ENCODE peak calls at places on chromosomes 5 and 9, in nine cellular contexts. C is PC-9, J is upper lobe of right lung, V is lower lobe of right lung, Y is HCT116, B is A549, H is heart left ventricle, M is fibroblast of lung, K is cardiac muscle cell. S is an unnamed sample.

GRCh38 chr9:121757286-121757595 is 105.8 kb downstream of the DAB2IP start:
- DNase-seq in C (no peak), J (no peak), V (no peak), Y (no peak), B (no peak), H (no peak), M (no peak), K (no peak), S (no peak)

GRCh38 chr5:14342306-14342705 is 199.2 kb downstream of the TRIO start:
- DNase-seq in C (no peak), J (no peak), V (no peak), Y (no peak), B (no peak), H (no peak), M (peak; percentile 31), K (no peak), S (no peak)

GRCh38 chr5:173055983-173056782 is at the start of gene CREBRF:
- DNase-seq in C (peak; percentile 99), J (peak; percentile 99), V (peak; percentile 99), Y (peak; percentile 82), B (peak; percentile 94), H (peak; percentile 99), M (peak; percentile 92), K (peak; percentile 97), S (peak; percentile 99)

GRCh38 chr5:61290815-61291214 is 41.2 kb upstream of the ZSWIM6 start:
- DNase-seq in C (peak; percentile 53), J (no peak), V (no peak), Y (no peak), B (peak; percentile 49), H (no peak), M (peak; percentile 63), K (no peak), S (no peak)

GRCh38 chr9:108600896-108601295 is 254.9 kb downstream of the ACTL7B start:
- DNase-seq in C (no peak), J (no peak), V (no peak), Y (no peak), B (no peak), H (no peak), M (no peak), K (no peak), S (no peak)

GRCh38 chr5:115461093-115461492 is 83.5 kb downstream of the FEM1C start:
- DNase-seq in C (no peak), J (no peak), V (no peak), Y (peak; percentile 4), B (no peak), H (no peak), M (peak; percentile 64), K (no peak), S (no peak)

GRCh38 chr5:122362361-122362760 is 50.3 kb downstream of the SNCAIP start:
- DNase-seq in C (no peak), J (no peak), V (no peak), Y (no peak), B (no peak), H (no peak), M (peak; percentile 90), K (peak; percentile 73), S (no peak)

GRCh38 chr5:126446498-126447224 is 23.5 kb downstream of the GRAMD2B start:
- DNase-seq in C (peak; percentile 63), J (no peak), V (no peak), Y (peak; percentile 71), B (peak; percentile 17), H (no peak), M (peak; percentile 97), K (no peak), S (no peak)

GRCh38 chr5:173785421-173785820 is 102.7 kb upstream of the CPEB4 start:
- DNase-seq in C (no peak), J (no peak), V (no peak), Y (no peak), B (no peak), H (no peak), M (no peak), K (no peak), S (no peak)

GRCh38 chr5:116576043-116576713 is 1.6 kb upstream of the SEMA6A start:
- DNase-seq in C (no peak), J (peak; percentile 69), V (peak; percentile 63), Y (peak; percentile 72), B (peak; percentile 64), H (peak; percentile 63), M (peak; percentile 49), K (peak; percentile 87), S (peak; percentile 56)

GRCh38 chr5:67561145-67561932 is 364.7 kb upstream of the CD180 start:
- DNase-seq in C (no peak), J (no peak), V (no peak), Y (no peak), B (no peak), H (no peak), M (peak; percentile 3), K (no peak), S (no peak)

GRCh38 chr5:82924241-82924989 is 152.8 kb downstream of the TMEM167A start:
- DNase-seq in C (no peak), J (no peak), V (no peak), Y (no peak), B (no peak), H (no peak), M (no peak), K (no peak), S (no peak)

GRCh38 chr5:80516826-80517225 is 28.9 kb downstream of the FAM151B start:
- DNase-seq in C (peak; percentile 47), J (no peak), V (no peak), Y (peak; percentile 36), B (peak; percentile 42), H (no peak), M (peak; percentile 91), K (no peak), S (no peak)

DNA sequence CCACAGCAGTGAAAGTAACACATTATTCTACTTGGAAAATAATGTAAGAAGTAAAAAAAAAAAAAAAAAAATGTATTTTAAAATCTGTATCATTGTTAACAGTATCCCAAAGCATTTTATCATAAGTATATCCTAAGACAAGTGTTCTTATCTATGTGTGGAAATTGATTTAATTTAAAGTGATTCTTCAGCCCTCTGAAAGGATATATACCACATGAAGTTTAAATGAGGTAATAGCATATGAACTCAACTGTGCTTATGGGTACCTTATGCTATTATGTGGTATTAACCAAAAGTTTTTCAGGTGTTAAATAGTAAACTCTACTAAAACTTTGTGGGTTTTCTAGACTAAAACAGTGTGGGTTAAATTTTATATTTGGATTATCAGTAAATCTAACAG is 2.8 kb upstream of the SECISBP2 start:
- DNase-seq in C (no peak), J (no peak), V (no peak), Y (no peak), B (no peak), H (no peak), M (no peak), K (no peak), S (no peak)
- H3K4me1 ChIP-seq in C (peaks cover 58% of the 10 kb centered on the region), J (peaks cover 40% of the 10 kb centered on the region), V (peaks cover 35% of the 10 kb centered on the region), Y (peaks cover 23% of the 10 kb centered on the region), B (peaks cover 53% of the 10 kb centered on the region), H (peaks cover 40% of the 10 kb centered on the region), M (peaks cover 11% of the 10 kb centered on the region), K (peaks cover 25% of the 10 kb centered on the region), S (peaks cover 37% of the 10 kb centered on the region)

GRCh38 chr9:136137321-136138054 is 18.8 kb upstream of the TMEM250 start:
- DNase-seq in C (peak; percentile 73), J (no peak), V (no peak), Y (no peak), B (no peak), H (no peak), M (no peak), K (no peak), S (no peak)

GRCh38 chr9:136140046-136140445 is 21.4 kb upstream of the TMEM250 start:
- DNase-seq in C (no peak), J (no peak), V (no peak), Y (no peak), B (no peak), H (no peak), M (no peak), K (no peak), S (no peak)

GRCh38 chr9:136140966-136141365 is 22.3 kb upstream of the TMEM250 start:
- DNase-seq in C (no peak), J (no peak), V (no peak), Y (no peak), B (no peak), H (no peak), M (no peak), K (no peak), S (no peak)

GRCh38 chr9:136136526-136136925 is 17.9 kb upstream of the TMEM250 start:
- DNase-seq in C (no peak), J (no peak), V (no peak), Y (no peak), B (no peak), H (no peak), M (no peak), K (no peak), S (no peak)

DNA sequence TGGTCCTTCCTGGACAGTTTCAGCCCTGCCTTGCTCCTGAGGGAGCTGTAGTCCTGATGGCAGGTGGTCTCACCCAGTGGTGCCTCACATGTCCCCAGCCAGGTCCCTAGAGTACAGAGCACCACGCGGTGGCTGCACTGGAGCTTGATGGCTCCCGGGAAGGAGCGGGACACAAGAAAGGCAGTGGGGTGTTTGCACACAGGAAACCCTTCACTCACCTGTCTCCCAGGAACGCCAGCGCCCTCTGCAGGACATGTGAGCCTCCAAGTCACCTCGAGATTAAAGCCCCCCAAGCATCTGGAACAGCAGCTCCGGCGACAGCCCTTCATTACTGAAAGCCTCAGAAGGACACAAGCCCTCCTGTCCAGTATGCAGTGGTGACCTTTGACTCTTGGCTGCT is 19.9 kb upstream of the TMEM250 start:
- DNase-seq in C (peak; percentile 54), J (no peak), V (no peak), Y (peak; percentile 63), B (peak; percentile 69), H (no peak), M (peak; percentile 7), K (peak; percentile 75), S (no peak)
- TF ChIP-seq CTCF in C (peak; percentile 61), J (peak; percentile 25), V (no peak), Y (peak; percentile 62), B (peak; percentile 29), H (peak; percentile 26), M (peak; percentile 30), K (peak; percentile 44), S (peak; percentile 14)

DNA sequence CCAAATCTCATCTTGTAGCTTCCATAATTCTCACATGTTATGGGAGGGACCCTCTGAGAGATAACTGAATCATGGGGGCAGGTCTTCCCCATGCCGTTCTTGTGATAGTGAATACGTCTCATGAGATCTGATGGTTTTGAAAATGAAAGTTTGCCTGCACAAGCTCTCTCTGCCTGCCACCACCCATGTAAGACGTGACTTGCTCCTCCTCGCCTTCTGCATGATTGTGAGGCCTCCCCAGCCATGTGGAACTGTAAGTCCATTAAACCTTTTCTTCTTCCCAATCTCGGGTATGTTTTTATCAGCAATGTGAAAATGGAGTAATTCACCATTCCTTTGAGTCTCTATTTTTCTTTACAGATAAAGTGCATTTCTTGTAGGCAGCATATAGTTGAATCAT is 66.9 kb upstream of the FNIP1 start:
- DNase-seq in C (no peak), J (no peak), V (no peak), Y (no peak), B (no peak), H (no peak), M (no peak), K (no peak), S (no peak)
- H3K9me3 ChIP-seq in C (peaks cover 11% of the 10 kb centered on the region), J (peaks cover 16% of the 10 kb centered on the region), V (peaks cover 20% of the 10 kb centered on the region), Y (no peaks in the 10 kb centered on the region), B (peaks cover 26% of the 10 kb centered on the region), H (no peaks in the 10 kb centered on the region), M (no peaks in the 10 kb centered on the region), K (no peaks in the 10 kb centered on the region), S (no peaks in the 10 kb centered on the region)

DNA sequence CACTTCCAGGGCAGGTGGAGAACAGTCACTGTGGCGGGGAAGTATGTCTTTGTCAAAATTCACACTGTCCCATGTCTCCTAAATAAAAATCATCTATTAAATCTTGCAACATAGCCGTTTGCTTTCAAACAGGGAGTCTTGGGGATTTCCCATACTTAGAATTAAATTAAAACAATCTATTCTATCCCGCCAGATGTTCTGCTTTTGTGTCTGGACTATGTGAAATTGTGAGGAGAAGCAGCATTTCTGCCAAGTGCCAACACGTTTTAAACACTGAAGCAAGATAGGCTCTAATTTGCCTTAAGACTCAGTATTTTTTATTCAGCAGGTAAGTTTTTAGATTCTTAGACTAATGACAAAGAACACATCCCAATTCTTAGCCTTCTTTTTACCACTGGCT is 73.7 kb downstream of the SPATA31C2 start:
- DNase-seq in C (no peak), J (no peak), V (no peak), Y (no peak), B (no peak), H (no peak), M (no peak), K (no peak), S (no peak)
- H3K4me1 ChIP-seq in C (no peaks in the 10 kb centered on the region), J (no peaks in the 10 kb centered on the region), V (no peaks in the 10 kb centered on the region), Y (no peaks in the 10 kb centered on the region), B (peaks cover 4% of the 10 kb centered on the region), H (no peaks in the 10 kb centered on the region), M (no peaks in the 10 kb centered on the region), K (no peaks in the 10 kb centered on the region), S (peaks cover 9% of the 10 kb centered on the region)

S was measured in right lobe of liver.